ENCODE peak calls at places on chromosome 1, in nine cellular contexts. Y is substantia nigra, C is SK-MEL-5, O is mucosa of gallbladder, A is Calu3, V is T-helper 1 cell, Z is Panc1, N is endothelial cell of umbilical vein, K is psoas muscle. S is an unnamed sample.

GRCh38 chr1:57633055-57633454 is 209.2 kb upstream of the DAB1 start:
- DNase-seq in Y (no peak), C (no peak), O (no peak), A (no peak), V (no peak), Z (no peak), N (no peak), K (no peak), S (no peak)

GRCh38 chr1:8408151-8408839 is 90.4 kb downstream of the SLC45A1 start:
- DNase-seq in Y (peak), C (no peak), O (peak), A (no peak), V (no peak), Z (no peak), N (peak), K (peak), S (no peak)

GRCh38 chr1:3320246-3321152 is 134.0 kb upstream of the ARHGEF16 start:
- DNase-seq in Y (no peak), C (no peak), O (peak), A (peak), V (no peak), Z (no peak), N (no peak), K (no peak), S (peak)

GRCh38 chr1:194175251-194175650 is 988.8 kb upstream of the B3GALT2 start:
- DNase-seq in Y (no peak), C (no peak), O (no peak), A (no peak), V (no peak), Z (no peak), N (no peak), K (no peak), S (no peak)

GRCh38 chr1:23673086-23673813 is 18.4 kb upstream of the RPL11 start:
- DNase-seq in Y (no peak), C (no peak), O (peak), A (peak), V (no peak), Z (no peak), N (peak), K (no peak), S (peak)

GRCh38 chr1:52574594-52574993 is 21.7 kb upstream of the TUT4 start:
- DNase-seq in Y (no peak), C (peak), O (no peak), A (no peak), V (no peak), Z (no peak), N (peak), K (no peak), S (no peak)

GRCh38 chr1:38064232-38064903 is 17.8 kb upstream of the POU3F1 start:
- DNase-seq in Y (no peak), C (peak), O (no peak), A (peak), V (no peak), Z (no peak), N (no peak), K (no peak), S (peak)

GRCh38 chr1:40432644-40433385 is 17.5 kb upstream of the ZFP69B start:
- DNase-seq in Y (no peak), C (no peak), O (no peak), A (no peak), V (no peak), Z (no peak), N (peak), K (no peak), S (no peak)

GRCh38 chr1:53448241-53448841 is 10.9 kb upstream of the DMRTB1 start:
- DNase-seq in Y (no peak), C (no peak), O (no peak), A (no peak), V (no peak), Z (no peak), N (no peak), K (no peak), S (no peak)